ENCODE peak calls at places on chromosomes 4 and X, in ten cellular contexts. S is SK-N-SH; G is cardiac muscle cell; N is CD8-positive, alpha-beta memory T cell; C is HepG2; I is CD4-positive, CD25-positive, alpha-beta regulatory T cell; T is PC-3; Y is RWPE2; M is PC-9; E is spleen. D is an unnamed sample. For H3K36me3 and H3K4me1, the result is how much of the 10 kb centered on the place peaks cover.

GRCh38 chr4:7798215-7798995 is 141.3 kb downstream of the AFAP1 start:
- DNase-seq in N (no peak), E (peak), S (no peak), T (peak), I (no peak), G (no peak), C (no peak), Y (no peak), M (no peak), D (peak)

GRCh38 chr4:11650801-11651596 is 222.3 kb upstream of the HS3ST1 start:
- DNase-seq in C (no peak), T (peak), E (no peak), N (no peak), Y (no peak), M (no peak), I (no peak), S (no peak), G (no peak), D (peak)

GRCh38 chr4:145861331-145862318 is 77.0 kb downstream of the ZNF827 start:
- DNase-seq in I (no peak), Y (no peak), M (no peak), T (no peak), N (no peak), G (no peak), E (no peak), C (no peak), S (no peak), D (no peak)

GRCh38 chrX:50813843-50814661 is at the start of gene SHROOM4:
- DNase-seq in E (peak), M (no peak), S (peak), C (peak), I (no peak), Y (no peak), N (no peak), G (peak), T (no peak), D (peak)

GRCh38 chrX:2266445-2267349 is 234.1 kb downstream of the DHRSX start:
- DNase-seq in E (peak), C (no peak), I (no peak), G (peak), S (no peak), Y (no peak), N (no peak), T (no peak), M (no peak), D (no peak)

GRCh38 chr4:182140547-182140946 is 102.7 kb upstream of the TENM3 start:
- DNase-seq in E (no peak), N (no peak), Y (no peak), S (no peak), C (no peak), I (no peak), T (no peak), G (no peak), M (no peak), D (no peak)

GRCh38 chr4:27100713-27101112 is 240.1 kb downstream of the STIM2 start:
- DNase-seq in Y (no peak), C (no peak), T (peak), S (no peak), G (no peak), N (no peak), I (no peak), E (no peak), M (peak), D (no peak)

GRCh38 chr4:37661643-37662221 is 24.4 kb downstream of the RELL1 start:
- DNase-seq in E (no peak), M (no peak), C (no peak), Y (no peak), S (no peak), I (no peak), T (no peak), N (no peak), G (no peak), D (peak)

GRCh38 chr4:35465096-35465495 is 779.2 kb downstream of the ARAP2 start:
- DNase-seq in E (no peak), I (no peak), Y (no peak), N (no peak), M (no peak), S (no peak), G (no peak), C (no peak), T (no peak), D (no peak)

GRCh38 chr4:159016527-159017137 is 86.2 kb upstream of the RAPGEF2 start:
- DNase-seq in S (peak), N (no peak), E (no peak), T (no peak), C (peak), M (no peak), G (peak), Y (no peak), I (no peak), D (peak)

GRCh38 chrX:12794654-12795053 is 3.4 kb downstream of the PRPS2 start:
- DNase-seq in E (no peak), G (no peak), S (no peak), M (no peak), Y (no peak), C (no peak), I (no peak), T (no peak), N (no peak), D (no peak)

GRCh38 chr4:82696117-82696516 is 102.5 kb downstream of the SCD5 start:
- DNase-seq in S (no peak), G (no peak), N (no peak), Y (no peak), T (no peak), C (no peak), E (no peak), M (no peak), I (no peak), D (no peak)

GRCh38 chrX:11792461-11793421 is 34.7 kb downstream of the MSL3 start:
- DNase-seq in T (peak), I (peak), M (no peak), E (no peak), Y (no peak), S (no peak), G (no peak), C (no peak), N (peak), D (no peak)

GRCh38 chr4:116092961-116093360 is 979.5 kb upstream of the NDST4 start:
- DNase-seq in G (no peak), I (no peak), M (peak), S (no peak), N (no peak), Y (no peak), T (peak), E (no peak), C (no peak), D (no peak)

GRCh38 chr4:11397146-11397545 is 31.5 kb downstream of the HS3ST1 start:
- DNase-seq in E (no peak), N (no peak), C (no peak), M (peak), Y (peak), G (peak), I (no peak), S (no peak), T (peak), D (no peak)

GRCh38 chr4:182922551-182923284 is 5.5 kb upstream of the DCTD start:
- DNase-seq in Y (no peak), C (no peak), E (no peak), S (no peak), G (no peak), N (no peak), I (no peak), M (no peak), T (no peak), D (peak)

GRCh38 chr4:139137745-139138144 is 39.3 kb downstream of the ELF2 start:
- DNase-seq in M (no peak), E (no peak), Y (no peak), I (no peak), C (no peak), G (no peak), T (no peak), S (no peak), N (no peak), D (no peak)

GRCh38 chrX:154457491-154458115 is 478 bp upstream of the PLXNA3 start:
- DNase-seq in C (no peak), G (peak), S (peak), M (peak), N (peak), E (peak), Y (no peak), I (peak), T (peak), D (no peak)

GRCh38 chr4:116387942-116388474 is 697.4 kb downstream of the TRAM1L1 start:
- DNase-seq in G (no peak), S (no peak), Y (no peak), I (no peak), N (no peak), E (no peak), C (no peak), T (no peak), M (no peak), D (peak)

GRCh38 chr4:111689731-111690130 is 455.5 kb upstream of the FAM241A start:
- DNase-seq in N (no peak), T (no peak), C (no peak), Y (no peak), S (no peak), M (no peak), E (no peak), I (no peak), G (no peak), D (peak)

GRCh38 chr4:73653695-73654106 is 33.5 kb upstream of the RASSF6 start:
- DNase-seq in N (no peak), I (no peak), E (no peak), T (peak), G (peak), S (peak), Y (no peak), C (peak), M (no peak), D (peak)

GRCh38 chrX:114581528-114582263 is 2.2 kb upstream of the HTR2C start:
- DNase-seq in E (no peak), N (no peak), G (peak), S (peak), Y (no peak), T (no peak), I (no peak), C (no peak), M (no peak), D (no peak)

GRCh38 chrX:93673056-93673868 is at the start of gene NAP1L3:
- DNase-seq in M (no peak), C (peak), N (peak), Y (no peak), G (peak), I (peak), S (peak), E (peak), T (peak), D (peak)

GRCh38 chrX:30748337-30748960 is 95.2 kb downstream of the GK start:
- DNase-seq in G (no peak), C (peak), S (no peak), E (no peak), T (no peak), M (no peak), Y (no peak), I (no peak), N (no peak), D (no peak)

GRCh38 chr4:122854860-122855259 is 28.2 kb downstream of the FGF2 start:
- DNase-seq in S (no peak), C (no peak), Y (no peak), T (no peak), G (no peak), I (no peak), M (peak), E (no peak), N (no peak), D (no peak)

GRCh38 chr4:71009796-71010588 is 16.5 kb downstream of the DCK start:
- DNase-seq in Y (no peak), S (peak), I (no peak), E (no peak), T (peak), M (peak), C (peak), N (no peak), G (peak), D (peak)

GRCh38 chr4:26838055-26838842 is 22.4 kb upstream of the STIM2 start:
- DNase-seq in C (no peak), T (no peak), E (no peak), S (no peak), Y (no peak), N (no peak), G (no peak), I (no peak), M (no peak), D (peak)

GRCh38 chr4:118180776-118181175 is 146.5 kb downstream of the NDST3 start:
- DNase-seq in Y (no peak), S (no peak), T (peak), N (no peak), M (no peak), G (no peak), E (no peak), I (no peak), C (no peak), D (peak)

GRCh38 chrX:129939986-129940385 is 34.0 kb downstream of the UTP14A start:
- DNase-seq in G (no peak), T (no peak), C (no peak), S (no peak), Y (no peak), I (no peak), N (no peak), M (no peak), E (no peak), D (no peak)

GRCh38 chr4:157912212-157912611 is 260.6 kb downstream of the GASK1B start:
- DNase-seq in M (no peak), I (no peak), E (no peak), N (no peak), T (no peak), S (no peak), G (no peak), Y (no peak), C (no peak), D (no peak)

GRCh38 chr4:174764105-174764729 is 64.8 kb downstream of the GLRA3 start:
- DNase-seq in C (peak), E (no peak), S (peak), N (no peak), G (peak), Y (no peak), M (no peak), T (peak), I (no peak), D (peak)

GRCh38 chr4:113368056-113368455 is 318.6 kb downstream of the ANK2 start:
- DNase-seq in S (no peak), M (no peak), Y (no peak), C (no peak), T (no peak), E (no peak), N (no peak), G (no peak), I (no peak), D (peak)

GRCh38 chr4:66433706-66434105 is 763.4 kb upstream of the EPHA5 start:
- DNase-seq in C (no peak), E (no peak), I (no peak), N (no peak), S (no peak), T (no peak), Y (no peak), G (no peak), M (no peak), D (no peak)

GRCh38 chr4:169583563-169583962 is 28.8 kb downstream of the NEK1 start:
- DNase-seq in Y (no peak), M (no peak), G (no peak), T (no peak), E (no peak), C (no peak), N (no peak), I (no peak), S (no peak), D (peak)

GRCh38 chr4:160182727-160183126 is 1079.8 kb downstream of the RAPGEF2 start:
- DNase-seq in G (no peak), I (no peak), E (no peak), T (no peak), N (no peak), M (no peak), S (no peak), Y (no peak), C (no peak), D (no peak)

GRCh38 chrX:9938516-9938915 is 28.6 kb upstream of the CLDN34 start:
- DNase-seq in I (no peak), E (no peak), G (no peak), M (no peak), S (no peak), T (no peak), Y (no peak), N (no peak), C (no peak), D (no peak)

GRCh38 chr4:87366763-87367162 is 24.2 kb downstream of the HSD17B11 start:
- DNase-seq in Y (no peak), T (no peak), S (no peak), G (no peak), C (no peak), M (no peak), I (no peak), N (no peak), E (no peak), D (no peak)
- H3K36me3 ChIP-seq in Y (under half), T (under half), S (half or more), G (under half), C (under half), M (under half), I (half or more), N (under half), E (half or more), D (under half)

DNA sequence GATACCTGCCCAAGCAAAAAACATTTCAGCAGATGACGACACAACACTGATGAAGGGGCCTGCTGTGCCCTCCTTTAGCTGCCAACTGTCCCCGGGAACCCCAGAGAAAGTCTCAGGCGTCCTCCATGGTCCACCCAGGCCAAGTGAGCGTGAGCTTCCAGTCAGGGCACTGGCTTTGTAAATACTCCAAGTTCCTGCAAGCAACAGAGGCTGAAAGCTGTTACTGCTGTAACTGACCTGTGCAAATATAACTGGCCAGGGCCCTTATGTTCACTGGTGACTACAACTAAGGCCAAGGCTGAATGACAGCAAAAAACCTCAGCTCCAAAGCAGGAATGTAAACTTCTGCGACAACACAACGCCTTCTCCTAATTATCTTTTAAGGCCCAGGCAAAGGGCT is 8.2 kb downstream of the WDR1 start:
- DNase-seq in N (no peak), Y (no peak), I (no peak), M (no peak), T (no peak), C (no peak), G (no peak), E (no peak), S (no peak), D (no peak)
- H3K4me1 ChIP-seq in N (half or more), Y (under half), I (half or more), M (under half), T (half or more), C (half or more), G (half or more), E (under half), S (under half), D (under half)

DNA sequence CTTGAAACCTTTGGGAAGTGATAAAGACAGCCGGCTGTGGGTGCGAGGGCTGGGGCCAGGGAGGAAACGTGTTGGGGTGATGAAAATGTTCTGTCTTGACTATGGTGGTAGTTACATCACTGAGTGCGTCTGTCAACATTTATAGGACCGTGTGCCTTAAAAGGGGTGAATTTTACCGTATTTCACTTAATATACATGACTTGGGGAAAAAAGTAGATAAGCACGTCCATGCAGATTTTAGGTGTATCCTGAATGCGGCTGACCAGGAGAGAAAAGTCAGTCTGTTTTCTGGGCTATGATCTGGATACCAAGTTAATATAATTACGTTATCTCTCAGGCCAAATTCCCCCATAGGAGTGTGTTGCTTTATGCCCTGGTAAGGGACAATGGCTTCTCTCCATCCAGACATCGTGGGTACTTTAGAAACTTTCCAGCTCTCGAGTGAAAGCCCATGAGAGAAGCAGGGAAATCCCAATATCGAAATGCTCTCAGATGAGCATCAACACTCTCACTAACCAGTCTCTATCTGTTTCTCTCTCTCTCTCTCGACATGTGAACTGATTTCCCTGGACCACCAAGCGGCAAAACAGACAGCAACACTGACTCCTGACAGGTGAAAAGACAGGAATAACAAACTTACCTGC is 71.5 kb downstream of the IRF2 start:
- DNase-seq in G (no peak), C (no peak), E (no peak), T (no peak), Y (no peak), I (no peak), S (peak), N (no peak), M (no peak), D (no peak)
- H3K36me3 ChIP-seq in G (under half), C (under half), E (half or more), T (under half), Y (half or more), I (half or more), S (under half), N (under half), M (under half), D (under half)

GRCh38 chr4:53763813-53764597 is 172.7 kb upstream of the LNX1 start:
- DNase-seq in C (no peak), G (no peak), E (no peak), Y (no peak), S (peak), T (peak), M (peak), I (no peak), N (no peak), D (peak)

GRCh38 chr4:53767503-53767902 is 176.2 kb upstream of the LNX1 start:
- DNase-seq in S (no peak), Y (no peak), N (no peak), E (no peak), C (no peak), I (no peak), M (no peak), T (no peak), G (no peak), D (peak)

DNA sequence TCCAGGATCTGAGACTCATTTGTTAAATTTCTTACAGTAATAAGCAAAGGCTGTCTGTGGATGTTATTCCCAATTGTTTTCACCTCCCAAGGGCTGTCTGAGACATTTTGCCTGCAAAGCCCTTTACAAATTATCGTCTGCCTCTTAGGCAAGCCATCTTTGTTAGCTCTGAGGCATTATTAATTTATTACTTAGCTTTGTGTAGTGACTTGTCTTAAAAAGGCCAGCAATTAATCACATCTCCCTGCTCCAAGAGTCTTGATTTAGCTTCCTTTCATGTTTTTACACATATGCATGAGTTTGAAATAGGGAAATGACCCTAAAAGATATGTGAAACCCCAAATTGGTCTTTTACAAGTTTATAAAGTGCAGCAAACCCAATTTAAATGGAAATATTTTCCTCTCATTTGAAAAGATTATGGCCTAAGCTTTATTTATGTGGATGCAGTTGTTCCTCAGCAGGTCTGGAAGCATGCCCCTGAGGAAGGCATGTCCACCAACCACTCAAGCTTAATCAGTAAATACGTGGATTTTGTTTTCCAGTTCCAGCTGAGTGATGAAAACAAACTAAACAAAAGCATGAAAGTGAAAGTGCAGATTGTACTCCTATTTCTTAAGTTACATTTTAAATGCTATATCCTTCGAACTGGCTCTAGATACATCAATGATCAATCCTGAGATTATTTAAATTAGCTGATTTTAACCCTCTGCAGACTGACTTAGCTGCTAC is 173.6 kb upstream of the LNX1 start:
- DNase-seq in S (no peak), Y (no peak), G (no peak), M (no peak), I (no peak), E (no peak), T (no peak), C (no peak), N (no peak), D (peak)
- H3K4me1 ChIP-seq in S (under half), Y (under half), G (under half), M (under half), I (under half), E (under half), T (under half), C (under half), N (under half), D (under half)

DNA sequence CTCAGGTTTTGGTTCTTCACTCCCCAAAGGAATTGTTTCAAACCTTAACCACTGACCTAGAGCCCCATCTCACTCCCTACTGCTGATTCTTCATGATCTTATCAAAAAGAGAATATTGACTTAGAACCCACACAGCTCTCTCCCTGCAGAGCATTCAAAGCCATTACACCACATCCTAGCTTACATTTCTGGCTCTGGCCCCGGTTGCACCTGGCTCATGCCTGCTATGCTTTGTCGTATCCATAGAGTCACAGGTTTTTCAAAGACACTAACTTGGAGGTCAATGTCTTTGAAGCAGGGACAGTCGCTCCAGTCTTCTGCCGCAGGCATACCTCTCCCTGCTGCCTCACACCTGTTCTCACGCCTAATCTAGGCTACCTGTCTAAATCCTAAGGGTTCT is 42.7 kb upstream of the FGFBP2 start:
- DNase-seq in E (no peak), N (no peak), G (no peak), Y (no peak), S (no peak), I (no peak), C (no peak), T (no peak), M (no peak), D (no peak)
- H3K36me3 ChIP-seq in E (under half), N (under half), G (under half), Y (under half), S (under half), I (under half), C (under half), T (under half), M (under half), D (under half)